ENCODE peak calls at places on chromosomes 4 and X, in seven cellular contexts. One of them, this sample, is unnamed. For H3K4me1, the result is how much of the 10 kb centered on the place peaks cover.

GRCh38 chrX:17964871-17965270 is 103.8 kb upstream of the RAI2 start:
- DNase-seq in right atrium auricular region: no peak
- DNase-seq in GM12878: no peak
- DNase-seq in ovary: no peak
- DNase-seq in lower lobe of right lung: no peak
- DNase-seq in heart left ventricle: no peak
- DNase-seq in neuronal stem cell: no peak
- DNase-seq in this sample: no peak

GRCh38 chr4:124641715-124642380 is 70.7 kb downstream of the ANKRD50 start:
- DNase-seq in heart left ventricle: no peak
- DNase-seq in ovary: no peak
- DNase-seq in neuronal stem cell: no peak
- DNase-seq in lower lobe of right lung: no peak
- DNase-seq in right atrium auricular region: no peak
- DNase-seq in GM12878: no peak
- DNase-seq in this sample: no peak

GRCh38 chr4:170339522-170339921 is 249.8 kb upstream of the AADAT start:
- DNase-seq in ovary: no peak
- DNase-seq in heart left ventricle: no peak
- DNase-seq in right atrium auricular region: no peak
- DNase-seq in neuronal stem cell: no peak
- DNase-seq in lower lobe of right lung: no peak
- DNase-seq in GM12878: no peak
- DNase-seq in this sample: no peak

GRCh38 chr4:101019313-101019712 is 328.0 kb downstream of the PPP3CA start:
- DNase-seq in ovary: no peak
- DNase-seq in right atrium auricular region: no peak
- DNase-seq in lower lobe of right lung: no peak
- DNase-seq in heart left ventricle: no peak
- DNase-seq in neuronal stem cell: no peak
- DNase-seq in GM12878: peak
- DNase-seq in this sample: no peak

GRCh38 chrX:1614927-1615326 is at the start of gene ASMT:
- DNase-seq in ovary: no peak
- DNase-seq in heart left ventricle: no peak
- DNase-seq in neuronal stem cell: no peak
- DNase-seq in lower lobe of right lung: no peak
- DNase-seq in GM12878: no peak
- DNase-seq in right atrium auricular region: no peak
- DNase-seq in this sample: no peak

GRCh38 chr4:1590244-1590643 is 93.9 kb downstream of the FAM53A start:
- DNase-seq in right atrium auricular region: no peak
- DNase-seq in neuronal stem cell: no peak
- DNase-seq in GM12878: no peak
- DNase-seq in lower lobe of right lung: peak
- DNase-seq in heart left ventricle: no peak
- DNase-seq in ovary: no peak
- DNase-seq in this sample: no peak

GRCh38 chrX:42027367-42028025 is 104.1 kb upstream of the CASK start:
- DNase-seq in heart left ventricle: no peak
- DNase-seq in ovary: no peak
- DNase-seq in right atrium auricular region: no peak
- DNase-seq in lower lobe of right lung: no peak
- DNase-seq in neuronal stem cell: no peak
- DNase-seq in GM12878: peak
- DNase-seq in this sample: no peak

GRCh38 chr4:74540193-74540592 is 95.3 kb downstream of the AREG start:
- DNase-seq in GM12878: no peak
- DNase-seq in heart left ventricle: no peak
- DNase-seq in lower lobe of right lung: no peak
- DNase-seq in right atrium auricular region: no peak
- DNase-seq in ovary: no peak
- DNase-seq in neuronal stem cell: no peak
- DNase-seq in this sample: no peak

GRCh38 chrX:48025561-48025960 is 18.8 kb downstream of the SPACA5 start:
- DNase-seq in heart left ventricle: no peak
- DNase-seq in ovary: peak
- DNase-seq in right atrium auricular region: no peak
- DNase-seq in GM12878: peak
- DNase-seq in neuronal stem cell: peak
- DNase-seq in lower lobe of right lung: no peak
- DNase-seq in this sample: no peak

GRCh38 chr4:165700855-165701254 is 172.2 kb upstream of the TLL1 start:
- DNase-seq in right atrium auricular region: no peak
- DNase-seq in heart left ventricle: no peak
- DNase-seq in ovary: no peak
- DNase-seq in GM12878: no peak
- DNase-seq in lower lobe of right lung: no peak
- DNase-seq in neuronal stem cell: no peak
- DNase-seq in this sample: no peak

GRCh38 chr4:95363966-95364365 is 184.8 kb downstream of the UNC5C start:
- DNase-seq in GM12878: no peak
- DNase-seq in heart left ventricle: no peak
- DNase-seq in ovary: no peak
- DNase-seq in right atrium auricular region: no peak
- DNase-seq in lower lobe of right lung: no peak
- DNase-seq in neuronal stem cell: no peak
- DNase-seq in this sample: no peak

GRCh38 chr4:111228396-111228795 is 605.5 kb upstream of the PITX2 start:
- DNase-seq in neuronal stem cell: no peak
- DNase-seq in lower lobe of right lung: no peak
- DNase-seq in right atrium auricular region: no peak
- DNase-seq in GM12878: no peak
- DNase-seq in heart left ventricle: no peak
- DNase-seq in ovary: no peak
- DNase-seq in this sample: no peak

GRCh38 chr4:133000012-133000411 is 149.1 kb upstream of the PCDH10 start:
- DNase-seq in neuronal stem cell: no peak
- DNase-seq in lower lobe of right lung: no peak
- DNase-seq in ovary: no peak
- DNase-seq in heart left ventricle: no peak
- DNase-seq in right atrium auricular region: no peak
- DNase-seq in GM12878: no peak
- DNase-seq in this sample: no peak

GRCh38 chr4:1577818-1578217 is 106.3 kb downstream of the FAM53A start:
- DNase-seq in right atrium auricular region: no peak
- DNase-seq in lower lobe of right lung: peak
- DNase-seq in heart left ventricle: peak
- DNase-seq in ovary: no peak
- DNase-seq in GM12878: no peak
- DNase-seq in neuronal stem cell: no peak
- DNase-seq in this sample: no peak

GRCh38 chrX:109890910-109891502 is 111.9 kb upstream of the TMEM164 start:
- DNase-seq in right atrium auricular region: peak
- DNase-seq in heart left ventricle: peak
- DNase-seq in neuronal stem cell: peak
- DNase-seq in ovary: peak
- DNase-seq in lower lobe of right lung: peak
- DNase-seq in GM12878: no peak
- DNase-seq in this sample: peak

GRCh38 chr4:10117424-10118354 is 1.1 kb upstream of the WDR1 start:
- DNase-seq in right atrium auricular region: no peak
- DNase-seq in heart left ventricle: no peak
- DNase-seq in lower lobe of right lung: no peak
- DNase-seq in GM12878: peak
- DNase-seq in ovary: peak
- DNase-seq in neuronal stem cell: no peak
- DNase-seq in this sample: no peak

GRCh38 chr4:74640111-74640903 is 154.0 kb downstream of the BTC start:
- DNase-seq in right atrium auricular region: no peak
- DNase-seq in ovary: no peak
- DNase-seq in GM12878: no peak
- DNase-seq in lower lobe of right lung: no peak
- DNase-seq in heart left ventricle: no peak
- DNase-seq in neuronal stem cell: no peak
- DNase-seq in this sample: no peak

GRCh38 chr4:159298502-159298901 is 195.6 kb downstream of the RAPGEF2 start:
- DNase-seq in ovary: no peak
- DNase-seq in right atrium auricular region: no peak
- DNase-seq in heart left ventricle: no peak
- DNase-seq in neuronal stem cell: no peak
- DNase-seq in GM12878: no peak
- DNase-seq in lower lobe of right lung: no peak
- DNase-seq in this sample: no peak

GRCh38 chr4:153582954-153583456 is 101.1 kb upstream of the TLR2 start:
- DNase-seq in GM12878: no peak
- DNase-seq in heart left ventricle: no peak
- DNase-seq in lower lobe of right lung: no peak
- DNase-seq in neuronal stem cell: no peak
- DNase-seq in right atrium auricular region: no peak
- DNase-seq in ovary: no peak
- DNase-seq in this sample: no peak

GRCh38 chr4:153579410-153579809 is 104.7 kb upstream of the TLR2 start:
- DNase-seq in lower lobe of right lung: no peak
- DNase-seq in ovary: no peak
- DNase-seq in GM12878: no peak
- DNase-seq in heart left ventricle: no peak
- DNase-seq in right atrium auricular region: no peak
- DNase-seq in neuronal stem cell: no peak
- DNase-seq in this sample: no peak

GRCh38 chr4:153577053-153577452 is 107.0 kb upstream of the TLR2 start:
- DNase-seq in right atrium auricular region: no peak
- DNase-seq in neuronal stem cell: no peak
- DNase-seq in GM12878: no peak
- DNase-seq in ovary: no peak
- DNase-seq in lower lobe of right lung: no peak
- DNase-seq in heart left ventricle: no peak
- DNase-seq in this sample: no peak

GRCh38 chr4:153576443-153576774 is 107.7 kb upstream of the TLR2 start:
- DNase-seq in lower lobe of right lung: no peak
- DNase-seq in right atrium auricular region: no peak
- DNase-seq in neuronal stem cell: no peak
- DNase-seq in GM12878: no peak
- DNase-seq in heart left ventricle: no peak
- DNase-seq in ovary: no peak
- DNase-seq in this sample: no peak

GRCh38 chr4:153579872-153580271 is 104.2 kb upstream of the TLR2 start:
- DNase-seq in right atrium auricular region: no peak
- DNase-seq in neuronal stem cell: no peak
- DNase-seq in ovary: no peak
- DNase-seq in lower lobe of right lung: no peak
- DNase-seq in heart left ventricle: no peak
- DNase-seq in GM12878: no peak
- DNase-seq in this sample: no peak
- H3K4me1 ChIP-seq in right atrium auricular region: under half
- H3K4me1 ChIP-seq in neuronal stem cell: under half
- H3K4me1 ChIP-seq in ovary: under half
- H3K4me1 ChIP-seq in lower lobe of right lung: under half
- H3K4me1 ChIP-seq in heart left ventricle: under half
- H3K4me1 ChIP-seq in GM12878: under half
- H3K4me1 ChIP-seq in this sample: under half

GRCh38 chrX:45623266-45623665 is 422.6 kb upstream of the DIPK2B start:
- DNase-seq in GM12878: no peak
- DNase-seq in ovary: no peak
- DNase-seq in lower lobe of right lung: no peak
- DNase-seq in right atrium auricular region: no peak
- DNase-seq in neuronal stem cell: no peak
- DNase-seq in heart left ventricle: no peak
- DNase-seq in this sample: no peak
- H3K4me1 ChIP-seq in GM12878: under half
- H3K4me1 ChIP-seq in ovary: under half
- H3K4me1 ChIP-seq in lower lobe of right lung: under half
- H3K4me1 ChIP-seq in right atrium auricular region: under half
- H3K4me1 ChIP-seq in neuronal stem cell: under half
- H3K4me1 ChIP-seq in heart left ventricle: under half
- H3K4me1 ChIP-seq in this sample: under half

GRCh38 chr4:145886871-145887240 is 51.8 kb downstream of the ZNF827 start:
- DNase-seq in lower lobe of right lung: no peak
- DNase-seq in neuronal stem cell: no peak
- DNase-seq in heart left ventricle: no peak
- DNase-seq in GM12878: no peak
- DNase-seq in right atrium auricular region: no peak
- DNase-seq in ovary: no peak
- DNase-seq in this sample: no peak

GRCh38 chr4:145883173-145883572 is 55.5 kb downstream of the ZNF827 start:
- DNase-seq in heart left ventricle: no peak
- DNase-seq in right atrium auricular region: no peak
- DNase-seq in ovary: no peak
- DNase-seq in lower lobe of right lung: no peak
- DNase-seq in neuronal stem cell: no peak
- DNase-seq in GM12878: no peak
- DNase-seq in this sample: no peak

GRCh38 chr4:145884775-145885174 is 53.8 kb downstream of the ZNF827 start:
- DNase-seq in right atrium auricular region: no peak
- DNase-seq in heart left ventricle: no peak
- DNase-seq in ovary: no peak
- DNase-seq in GM12878: no peak
- DNase-seq in lower lobe of right lung: no peak
- DNase-seq in neuronal stem cell: no peak
- DNase-seq in this sample: no peak

GRCh38 chr4:145887241-145887964 is 51.2 kb downstream of the ZNF827 start:
- DNase-seq in right atrium auricular region: peak
- DNase-seq in heart left ventricle: no peak
- DNase-seq in GM12878: no peak
- DNase-seq in neuronal stem cell: no peak
- DNase-seq in ovary: peak
- DNase-seq in lower lobe of right lung: no peak
- DNase-seq in this sample: no peak

DNA sequence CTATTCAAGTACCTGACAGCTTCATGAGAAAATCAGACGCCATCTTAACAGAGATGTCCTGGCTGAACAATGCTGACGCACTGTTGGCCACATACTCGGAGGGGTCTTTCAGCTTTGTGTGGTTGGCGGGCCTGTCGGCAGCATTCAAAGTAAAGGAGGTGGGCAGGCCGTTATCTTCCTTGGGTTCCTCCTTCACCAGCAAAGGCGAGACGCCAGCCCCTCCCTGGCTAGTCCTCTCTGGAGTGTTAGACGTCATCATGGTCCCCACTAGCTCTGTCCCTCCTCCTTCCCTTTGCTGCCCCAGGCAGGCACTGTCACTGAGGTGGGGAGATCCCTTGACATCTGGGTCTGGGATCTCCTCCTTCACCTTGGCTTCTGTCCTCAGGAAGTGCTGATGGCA is 53.0 kb downstream of the ZNF827 start:
- DNase-seq in right atrium auricular region: no peak
- DNase-seq in lower lobe of right lung: no peak
- DNase-seq in heart left ventricle: no peak
- DNase-seq in neuronal stem cell: no peak
- DNase-seq in ovary: no peak
- DNase-seq in GM12878: no peak
- DNase-seq in this sample: no peak
- H3K4me1 ChIP-seq in right atrium auricular region: under half
- H3K4me1 ChIP-seq in lower lobe of right lung: under half
- H3K4me1 ChIP-seq in heart left ventricle: under half
- H3K4me1 ChIP-seq in neuronal stem cell: under half
- H3K4me1 ChIP-seq in ovary: under half
- H3K4me1 ChIP-seq in GM12878: under half
- H3K4me1 ChIP-seq in this sample: half or more

GRCh38 chr4:26372076-26372475 is 51.3 kb downstream of the RBPJ start:
- DNase-seq in neuronal stem cell: no peak
- DNase-seq in right atrium auricular region: no peak
- DNase-seq in GM12878: no peak
- DNase-seq in heart left ventricle: no peak
- DNase-seq in lower lobe of right lung: no peak
- DNase-seq in ovary: no peak
- DNase-seq in this sample: no peak
- H3K4me1 ChIP-seq in neuronal stem cell: under half
- H3K4me1 ChIP-seq in right atrium auricular region: under half
- H3K4me1 ChIP-seq in GM12878: under half
- H3K4me1 ChIP-seq in heart left ventricle: under half
- H3K4me1 ChIP-seq in lower lobe of right lung: under half
- H3K4me1 ChIP-seq in ovary: under half
- H3K4me1 ChIP-seq in this sample: half or more

GRCh38 chr4:148061139-148061476 is 329.2 kb downstream of the ARHGAP10 start:
- DNase-seq in neuronal stem cell: no peak
- DNase-seq in ovary: no peak
- DNase-seq in heart left ventricle: no peak
- DNase-seq in lower lobe of right lung: no peak
- DNase-seq in GM12878: no peak
- DNase-seq in right atrium auricular region: no peak
- DNase-seq in this sample: no peak
- H3K4me1 ChIP-seq in neuronal stem cell: under half
- H3K4me1 ChIP-seq in ovary: under half
- H3K4me1 ChIP-seq in heart left ventricle: under half
- H3K4me1 ChIP-seq in lower lobe of right lung: under half
- H3K4me1 ChIP-seq in GM12878: under half
- H3K4me1 ChIP-seq in right atrium auricular region: half or more
- H3K4me1 ChIP-seq in this sample: half or more

This sample was measured in left ventricle myocardium inferior.